ENCODE peak calls at places on chromosome 5, in five cellular contexts. C is GM12865, Z is endodermal cell, O is neural crest cell, W is psoas muscle. F is an unnamed sample.

GRCh38 chr5:179265529-179266290 is 79.6 kb downstream of the ADAMTS2 start:
- DNase-seq in C (no peak), Z (peak; percentile 67), O (no peak), W (peak; percentile 97), F (no peak)

GRCh38 chr5:1830571-1831228 is 29.5 kb downstream of the NDUFS6 start:
- DNase-seq in W (no peak), Z (no peak), O (no peak), C (no peak), F (no peak)

GRCh38 chr5:74594172-74595040 is 46.1 kb downstream of the ENC1 start:
- DNase-seq in W (no peak), C (no peak), O (no peak), Z (no peak), F (no peak)

GRCh38 chr5:66596791-66597757 is 881 bp downstream of the MAST4 start:
- DNase-seq in W (peak; percentile 46), C (no peak), O (peak; percentile 23), Z (peak; percentile 77), F (peak; percentile 41)

GRCh38 chr5:93357686-93358085 is 223.3 kb downstream of the NR2F1-AS1 start:
- DNase-seq in C (no peak), O (no peak), Z (no peak), W (no peak), F (no peak)

GRCh38 chr5:180869587-180869986 is 8.5 kb upstream of the ZFP62 start:
- DNase-seq in C (no peak), W (no peak), Z (no peak), O (no peak), F (no peak)

GRCh38 chr5:116442095-116442534 is 132.5 kb downstream of the SEMA6A start:
- DNase-seq in O (no peak), Z (peak; percentile 77), W (peak; percentile 30), C (no peak), F (no peak)

GRCh38 chr5:156401802-156402201 is 74.8 kb downstream of the SGCD start:
- DNase-seq in O (no peak), C (peak; percentile 22), W (no peak), Z (no peak), F (no peak)

GRCh38 chr5:150615141-150615699 is 25.2 kb upstream of the SYNPO start:
- DNase-seq in Z (no peak), O (no peak), W (peak; percentile 51), C (no peak), F (no peak)

GRCh38 chr5:1443145-1443543 is 2.1 kb downstream of the SLC6A3 start:
- DNase-seq in O (no peak), C (no peak), W (no peak), Z (no peak), F (no peak)

GRCh38 chr5:142915038-142915437 is 144.9 kb downstream of the ARHGAP26 start:
- DNase-seq in O (no peak), Z (no peak), C (no peak), W (no peak), F (no peak)

GRCh38 chr5:177553671-177554429 is 513 bp downstream of the FAM193B start:
- DNase-seq in O (peak; percentile 32), W (peak; percentile 40), Z (peak; percentile 73), C (peak; percentile 27), F (peak; percentile 82)

GRCh38 chr5:124744170-124744911 is 2.1 kb downstream of the ZNF608 start:
- DNase-seq in O (no peak), W (peak; percentile 37), Z (peak; percentile 71), C (peak; percentile 60), F (no peak)

GRCh38 chr5:137800700-137801411 is 46.7 kb upstream of the HNRNPA0 start:
- DNase-seq in W (no peak), O (no peak), C (no peak), Z (no peak), F (no peak)

GRCh38 chr5:163506726-163507125 is 1.3 kb downstream of the MAT2B start:
- DNase-seq in O (no peak), C (peak; percentile 32), W (no peak), Z (no peak), F (peak; percentile 32)

GRCh38 chr5:112210430-112211005 is 208.6 kb downstream of the EPB41L4A start:
- DNase-seq in Z (peak; percentile 77), O (peak; percentile 34), C (peak; percentile 32), W (no peak), F (no peak)

GRCh38 chr5:71834575-71834974 is 115.5 kb downstream of the CARTPT start:
- DNase-seq in C (no peak), O (no peak), W (no peak), Z (no peak), F (no peak)

GRCh38 chr5:163978897-163979296 is 473.5 kb downstream of the MAT2B start:
- DNase-seq in Z (peak; percentile 72), O (no peak), W (no peak), C (peak; percentile 43), F (no peak)

GRCh38 chr5:135833521-135833920 is 942 bp upstream of the SLC25A48 start:
- DNase-seq in C (no peak), O (no peak), W (no peak), Z (no peak), F (no peak)

GRCh38 chr5:135832941-135833340 is 1.5 kb upstream of the SLC25A48 start:
- DNase-seq in O (no peak), Z (peak; percentile 35), C (no peak), W (no peak), F (no peak)

GRCh38 chr5:135835766-135836165 is 1.3 kb downstream of the SLC25A48 start:
- DNase-seq in W (no peak), O (no peak), Z (peak; percentile 38), C (no peak), F (no peak)

GRCh38 chr5:135833961-135834638 is 363 bp upstream of the SLC25A48 start:
- DNase-seq in C (no peak), Z (no peak), W (no peak), O (no peak), F (no peak)

GRCh38 chr5:135834639-135835529 is at the start of gene SLC25A48:
- DNase-seq in Z (peak; percentile 96), O (peak; percentile 65), W (peak; percentile 58), C (peak; percentile 56), F (peak; percentile 74)
- TF ChIP-seq CTCF in Z (peak; percentile 84), O (peak; percentile 77), W (peak; percentile 15), C (no peak), F (no peak)

GRCh38 chr5:135457424-135458071 is 5.4 kb upstream of the TIFAB start:
- DNase-seq in W (peak; percentile 57), C (peak; percentile 79), Z (peak; percentile 93), O (peak; percentile 68), F (peak; percentile 77)
- TF ChIP-seq CTCF in W (peak; percentile 76), C (peak; percentile 95), Z (peak; percentile 95), O (peak; percentile 86), F (peak; percentile 97)

DNA sequence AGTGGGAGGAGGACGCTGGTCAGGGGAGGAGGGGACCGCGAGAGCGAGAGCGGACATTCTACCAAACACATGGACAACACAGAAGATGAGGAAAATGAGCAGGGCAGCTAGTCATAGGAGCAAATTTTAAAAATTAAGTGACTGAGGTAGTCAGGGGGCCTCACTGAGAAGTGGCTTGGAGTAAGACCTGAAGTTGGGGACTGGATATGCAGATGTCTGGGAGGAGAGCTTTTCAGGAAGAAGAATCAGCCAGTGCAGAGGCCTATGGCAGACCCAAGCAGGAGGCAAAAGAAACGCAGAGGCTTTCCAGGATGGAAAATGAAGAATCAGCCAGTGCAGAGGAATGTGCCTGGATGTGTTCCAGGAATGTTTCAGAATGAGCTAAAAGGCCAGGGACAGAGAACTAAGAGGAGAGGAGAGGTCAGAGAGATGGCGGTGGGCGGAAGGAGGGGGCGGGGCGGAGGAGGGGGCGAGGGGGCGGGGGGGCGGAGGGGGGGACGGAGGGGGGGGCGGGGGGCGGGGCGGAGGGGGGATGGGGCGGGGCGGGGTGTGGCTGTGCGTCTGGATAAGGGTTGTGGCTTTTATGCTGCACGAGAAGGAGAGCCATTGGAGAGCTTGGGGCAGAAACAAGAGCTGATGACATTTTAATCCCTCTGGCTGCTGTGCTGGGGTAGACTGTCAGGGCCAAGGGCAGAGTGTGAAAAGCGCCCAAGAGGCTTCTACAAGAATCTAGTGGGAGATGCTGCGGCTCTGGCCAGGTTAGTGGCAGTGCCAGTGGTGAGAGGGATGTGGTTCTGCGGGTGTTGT is 129.6 kb downstream of the KCNIP1 start:
- DNase-seq in O (no peak), Z (peak; percentile 86), W (peak; percentile 52), C (no peak), F (no peak)
- TF ChIP-seq CTCF in O (peak; percentile 16), Z (no peak), W (no peak), C (no peak), F (peak; percentile 15)

DNA sequence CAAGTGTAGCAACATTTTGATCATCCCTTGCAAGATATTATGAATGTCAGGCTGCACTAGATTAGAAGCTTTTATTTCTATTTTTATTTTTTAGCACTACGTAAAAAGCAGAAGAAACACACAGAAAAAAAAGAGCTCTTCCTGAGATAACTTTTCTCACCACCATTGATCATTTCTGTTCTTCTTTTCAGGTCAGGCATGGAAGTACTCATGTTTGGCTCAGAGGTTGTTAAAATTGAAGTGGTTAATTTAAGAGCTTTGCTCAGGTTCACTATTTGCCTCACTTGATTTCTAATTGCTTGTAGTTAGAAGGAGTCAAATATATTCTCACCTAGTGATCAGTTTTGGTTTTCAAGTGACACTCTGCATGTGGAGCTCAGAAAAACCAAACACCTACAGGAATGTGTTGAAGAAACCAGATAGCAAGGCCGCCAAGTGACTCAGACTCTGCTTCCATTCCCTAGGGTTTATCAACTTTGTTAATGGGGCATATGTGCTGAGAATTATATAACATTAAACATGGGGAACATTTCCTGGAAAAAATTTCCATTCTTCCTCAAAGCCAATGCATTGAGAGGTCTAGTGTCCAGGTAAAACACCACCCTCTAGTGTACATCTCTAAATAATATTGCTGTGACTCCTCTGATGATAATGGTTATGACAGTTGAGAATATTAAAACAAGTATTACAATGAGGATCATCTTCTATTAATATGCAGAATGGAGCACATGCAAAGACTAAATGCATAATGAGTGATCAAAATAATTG is 679.7 kb downstream of the CETN3 start:
- DNase-seq in Z (no peak), W (no peak), C (peak; percentile 31), O (no peak), F (no peak)
- TF ChIP-seq CTCF in Z (peak; percentile 35), W (peak; percentile 38), C (no peak), O (no peak), F (peak; percentile 42)

DNA sequence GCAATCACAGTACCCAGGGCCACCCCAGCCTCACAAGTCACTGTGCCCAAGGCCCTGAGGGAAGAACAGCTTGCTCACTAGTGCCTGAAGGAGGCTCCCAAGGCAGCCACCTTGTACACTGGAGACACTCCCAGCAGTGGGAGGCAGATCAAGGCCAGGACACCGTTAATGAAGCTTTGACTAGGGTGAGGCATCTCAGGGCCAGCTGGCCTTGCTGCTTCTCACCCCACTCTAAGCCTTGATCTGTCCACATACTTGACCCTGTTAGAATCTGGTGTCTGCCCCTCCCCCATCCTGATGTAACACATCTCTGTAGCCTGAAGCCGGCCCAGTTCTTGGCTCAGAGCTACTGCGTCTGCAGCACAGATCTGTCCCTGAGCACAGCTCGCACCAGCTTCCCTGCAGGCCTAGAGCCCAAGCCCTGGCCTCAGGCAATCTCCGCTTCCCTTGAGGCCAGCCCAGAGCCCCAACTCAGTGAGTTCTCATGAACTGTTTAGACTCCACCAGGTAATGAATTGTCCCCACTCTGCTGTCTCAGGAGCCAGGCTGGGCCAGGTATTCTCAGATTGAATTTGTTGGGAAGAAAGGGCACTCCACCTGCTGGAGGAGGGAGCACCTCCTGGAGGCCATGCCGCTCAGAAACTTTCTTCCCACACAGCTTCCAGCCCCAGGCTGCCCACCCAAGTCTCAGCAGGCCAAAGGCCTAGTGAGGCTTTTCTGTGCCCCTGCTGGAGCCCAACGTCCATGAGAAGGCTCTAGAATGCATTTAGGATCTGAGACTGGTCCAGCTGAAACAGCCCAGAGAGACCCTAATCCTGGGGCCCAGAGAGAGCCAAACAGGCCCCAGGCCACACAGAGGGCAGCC is 13.4 kb upstream of the JADE2 start:
- DNase-seq in C (no peak), W (peak; percentile 89), O (no peak), Z (peak; percentile 94), F (no peak)
- TF ChIP-seq CTCF in C (no peak), W (peak; percentile 41), O (no peak), Z (peak; percentile 80), F (no peak)

GRCh38 chr5:73135429-73136276 is 15.3 kb downstream of the TMEM171 start:
- DNase-seq in O (no peak), Z (peak; percentile 77), C (no peak), W (no peak), F (no peak)
- TF ChIP-seq CTCF in O (peak; percentile 52), Z (peak; percentile 64), C (no peak), W (no peak), F (peak; percentile 18)

F was measured in GM13977.